ENCODE peak calls at places on chromosomes 12 and 14, in six cellular contexts. One of them, this sample, is unnamed.
A peak's percentile ranks its signal among the peaks of the same experiment; 100 is the strongest.

GRCh38 chr12:123062682-123063426 is 82.4 kb downstream of the ARL6IP4 start:
- DNase-seq in neural progenitor cell: no peak
- DNase-seq in MM.1S: peak; percentile 59
- DNase-seq in GM23338: no peak
- DNase-seq in GM23248: peak; percentile 85
- DNase-seq in PC-3: peak; percentile 82
- DNase-seq in this sample: peak; percentile 97

GRCh38 chr14:100849432-100849831 is 23.5 kb downstream of the MEG3 start:
- DNase-seq in neural progenitor cell: no peak
- DNase-seq in GM23248: peak; percentile 71
- DNase-seq in MM.1S: no peak
- DNase-seq in GM23338: no peak
- DNase-seq in PC-3: peak; percentile 49
- DNase-seq in this sample: no peak

GRCh38 chr12:3199551-3200031 is 122.4 kb downstream of the TSPAN9 start:
- DNase-seq in GM23248: peak; percentile 56
- DNase-seq in PC-3: peak; percentile 5
- DNase-seq in GM23338: peak; percentile 70
- DNase-seq in neural progenitor cell: peak; percentile 69
- DNase-seq in MM.1S: no peak
- DNase-seq in this sample: no peak

GRCh38 chr12:52949413-52950331 is 754 bp downstream of the KRT18 start:
- DNase-seq in MM.1S: no peak
- DNase-seq in PC-3: peak; percentile 96
- DNase-seq in neural progenitor cell: peak; percentile 46
- DNase-seq in GM23338: peak; percentile 85
- DNase-seq in GM23248: peak; percentile 85
- DNase-seq in this sample: peak; percentile 61

GRCh38 chr12:30898846-30899245 is 27.7 kb upstream of the TSPAN11 start:
- DNase-seq in neural progenitor cell: no peak
- DNase-seq in PC-3: peak; percentile 60
- DNase-seq in GM23338: no peak
- DNase-seq in GM23248: peak; percentile 32
- DNase-seq in MM.1S: no peak
- DNase-seq in this sample: no peak

GRCh38 chr12:63400746-63401145 is 249.7 kb upstream of the AVPR1A start:
- DNase-seq in neural progenitor cell: no peak
- DNase-seq in PC-3: peak; percentile 86
- DNase-seq in GM23338: no peak
- DNase-seq in MM.1S: no peak
- DNase-seq in GM23248: no peak
- DNase-seq in this sample: no peak

GRCh38 chr12:30152705-30153104 is 369.0 kb upstream of the TMTC1 start:
- DNase-seq in PC-3: no peak
- DNase-seq in MM.1S: no peak
- DNase-seq in GM23338: no peak
- DNase-seq in neural progenitor cell: no peak
- DNase-seq in GM23248: no peak
- DNase-seq in this sample: no peak

GRCh38 chr12:4908694-4909396 is 860 bp upstream of the KCNA1 start:
- DNase-seq in PC-3: no peak
- DNase-seq in GM23248: peak; percentile 12
- DNase-seq in MM.1S: no peak
- DNase-seq in neural progenitor cell: peak; percentile 97
- DNase-seq in GM23338: peak; percentile 96
- DNase-seq in this sample: no peak

GRCh38 chr12:26713885-26714383 is 119.1 kb downstream of the ITPR2 start:
- DNase-seq in PC-3: no peak
- DNase-seq in GM23248: no peak
- DNase-seq in neural progenitor cell: no peak
- DNase-seq in GM23338: no peak
- DNase-seq in MM.1S: no peak
- DNase-seq in this sample: no peak

GRCh38 chr12:104669057-104669770 is 212.5 kb downstream of the CHST11 start:
- DNase-seq in MM.1S: no peak
- DNase-seq in PC-3: peak; percentile 36
- DNase-seq in neural progenitor cell: peak; percentile 47
- DNase-seq in GM23338: peak; percentile 40
- DNase-seq in GM23248: no peak
- DNase-seq in this sample: no peak

GRCh38 chr14:58839233-58839632 is 201.5 kb downstream of the DACT1 start:
- DNase-seq in neural progenitor cell: no peak
- DNase-seq in MM.1S: no peak
- DNase-seq in PC-3: no peak
- DNase-seq in GM23338: no peak
- DNase-seq in GM23248: no peak
- DNase-seq in this sample: no peak

GRCh38 chr14:88037270-88037669 is 32.3 kb downstream of the GPR65 start:
- DNase-seq in PC-3: no peak
- DNase-seq in GM23338: peak; percentile 16
- DNase-seq in GM23248: no peak
- DNase-seq in MM.1S: no peak
- DNase-seq in neural progenitor cell: peak; percentile 28
- DNase-seq in this sample: no peak

GRCh38 chr12:53219116-53219955 is 12.3 kb upstream of the ITGB7 start:
- DNase-seq in GM23338: no peak
- DNase-seq in PC-3: peak; percentile 49
- DNase-seq in MM.1S: peak; percentile 7
- DNase-seq in GM23248: peak; percentile 84
- DNase-seq in neural progenitor cell: no peak
- DNase-seq in this sample: no peak

GRCh38 chr14:59918824-59919581 is 941 bp upstream of the LRRC9 start:
- DNase-seq in MM.1S: no peak
- DNase-seq in neural progenitor cell: peak; percentile 48
- DNase-seq in GM23248: peak; percentile 60
- DNase-seq in GM23338: peak; percentile 43
- DNase-seq in PC-3: peak; percentile 71
- DNase-seq in this sample: no peak

GRCh38 chr12:114742363-114742762 is 58.4 kb upstream of the TBX3 start:
- DNase-seq in GM23338: no peak
- DNase-seq in GM23248: no peak
- DNase-seq in MM.1S: no peak
- DNase-seq in PC-3: no peak
- DNase-seq in neural progenitor cell: no peak
- DNase-seq in this sample: no peak

GRCh38 chr14:102930753-102931579 is 8.5 kb downstream of the AMN start:
- DNase-seq in GM23338: peak; percentile 70
- DNase-seq in GM23248: peak; percentile 41
- DNase-seq in neural progenitor cell: peak; percentile 49
- DNase-seq in MM.1S: no peak
- DNase-seq in PC-3: peak; percentile 62
- DNase-seq in this sample: peak; percentile 63
- TF ChIP-seq EZH2 in GM23338: no peak
- TF ChIP-seq EZH2 in GM23248: no peak
- TF ChIP-seq EZH2 in neural progenitor cell: no peak
- TF ChIP-seq EZH2 in MM.1S: no peak
- TF ChIP-seq EZH2 in PC-3: no peak
- TF ChIP-seq EZH2 in this sample: no peak

GRCh38 chr12:122058750-122059149 is 19.8 kb upstream of the MLXIP start:
- DNase-seq in GM23248: no peak
- DNase-seq in GM23338: no peak
- DNase-seq in neural progenitor cell: no peak
- DNase-seq in PC-3: no peak
- DNase-seq in MM.1S: no peak
- DNase-seq in this sample: no peak
- H3F3A ChIP-seq in GM23248: no peaks in the 10 kb centered on the region
- H3F3A ChIP-seq in GM23338: no peaks in the 10 kb centered on the region
- H3F3A ChIP-seq in neural progenitor cell: peaks cover 12% of the 10 kb centered on the region
- H3F3A ChIP-seq in PC-3: peaks cover 17% of the 10 kb centered on the region
- H3F3A ChIP-seq in MM.1S: no peaks in the 10 kb centered on the region
- H3F3A ChIP-seq in this sample: peaks cover 26% of the 10 kb centered on the region

GRCh38 chr12:94261781-94262180 is 113.4 kb downstream of the PLXNC1 start:
- DNase-seq in neural progenitor cell: no peak
- DNase-seq in GM23248: no peak
- DNase-seq in MM.1S: no peak
- DNase-seq in GM23338: no peak
- DNase-seq in PC-3: no peak
- DNase-seq in this sample: no peak
- H3K4me2 ChIP-seq in neural progenitor cell: peak overlapping the region; percentile 59
- H3K4me2 ChIP-seq in GM23248: peak overlapping the region; percentile 92
- H3K4me2 ChIP-seq in MM.1S: no peak overlapping the region
- H3K4me2 ChIP-seq in GM23338: peak overlapping the region; percentile 51
- H3K4me2 ChIP-seq in PC-3: peak overlapping the region; percentile 89
- H3K4me2 ChIP-seq in this sample: peak overlapping the region; percentile 61

GRCh38 chr14:69571879-69572633 is 2.6 kb downstream of the CCDC177 start:
- DNase-seq in GM23338: peak; percentile 78
- DNase-seq in PC-3: peak; percentile 33
- DNase-seq in GM23248: peak; percentile 44
- DNase-seq in neural progenitor cell: no peak
- DNase-seq in MM.1S: no peak
- DNase-seq in this sample: no peak
- TF ChIP-seq EZH2 in GM23338: peak; percentile 63
- TF ChIP-seq EZH2 in PC-3: peak; percentile 10
- TF ChIP-seq EZH2 in GM23248: no peak
- TF ChIP-seq EZH2 in neural progenitor cell: no peak
- TF ChIP-seq EZH2 in MM.1S: no peak
- TF ChIP-seq EZH2 in this sample: no peak

This sample was measured in PC-9.